ENCODE peak calls at places on chromosomes 4 and X, in ten cellular contexts. One of them, this sample, is unnamed.
A peak's percentile ranks its signal among the peaks of the same experiment; 100 is the strongest.

GRCh38 chr4:150828159-150828558 is 186.9 kb downstream of the LRBA start:
- DNase-seq in glomerular endothelial cell: no peak
- DNase-seq in mucosa of descending colon: peak; percentile 19
- DNase-seq in A172: no peak
- DNase-seq in stimulated activated CD8-positive, alpha-beta memory T cell treated with anti-CD3 and anti-CD28 coated beads, Interleukin-7, amount 100 ng/mL, for 1 hour: peak; percentile 9
- DNase-seq in pancreas: no peak
- DNase-seq in NCI-H82: no peak
- DNase-seq in activated CD4-positive, CD25-positive, alpha-beta regulatory T cell treated with anti-CD3 and anti-CD28 coated beads, Interleukin-2, amount 50 U/mL, for 72 hours: peak; percentile 36
- DNase-seq in HEK293T: no peak
- DNase-seq in cardiac muscle cell: no peak
- DNase-seq in this sample: no peak

GRCh38 chr4:121358473-121358872 is 22.3 kb downstream of the QRFPR start:
- DNase-seq in glomerular endothelial cell: no peak
- DNase-seq in mucosa of descending colon: no peak
- DNase-seq in A172: peak; percentile 68
- DNase-seq in stimulated activated CD8-positive, alpha-beta memory T cell treated with anti-CD3 and anti-CD28 coated beads, Interleukin-7, amount 100 ng/mL, for 1 hour: no peak
- DNase-seq in pancreas: no peak
- DNase-seq in NCI-H82: no peak
- DNase-seq in activated CD4-positive, CD25-positive, alpha-beta regulatory T cell treated with anti-CD3 and anti-CD28 coated beads, Interleukin-2, amount 50 U/mL, for 72 hours: no peak
- DNase-seq in HEK293T: no peak
- DNase-seq in cardiac muscle cell: peak; percentile 76
- DNase-seq in this sample: no peak

GRCh38 chr4:183905593-183906485 is 732 bp downstream of the STOX2 start:
- DNase-seq in glomerular endothelial cell: no peak
- DNase-seq in mucosa of descending colon: peak; percentile 32
- DNase-seq in A172: peak; percentile 7
- DNase-seq in stimulated activated CD8-positive, alpha-beta memory T cell treated with anti-CD3 and anti-CD28 coated beads, Interleukin-7, amount 100 ng/mL, for 1 hour: no peak
- DNase-seq in pancreas: peak; percentile 75
- DNase-seq in NCI-H82: peak; percentile 40
- DNase-seq in activated CD4-positive, CD25-positive, alpha-beta regulatory T cell treated with anti-CD3 and anti-CD28 coated beads, Interleukin-2, amount 50 U/mL, for 72 hours: no peak
- DNase-seq in HEK293T: peak; percentile 27
- DNase-seq in cardiac muscle cell: peak; percentile 46
- DNase-seq in this sample: peak; percentile 65

GRCh38 chr4:121454251-121454979 is 73.6 kb upstream of the QRFPR start:
- DNase-seq in glomerular endothelial cell: no peak
- DNase-seq in mucosa of descending colon: no peak
- DNase-seq in A172: no peak
- DNase-seq in stimulated activated CD8-positive, alpha-beta memory T cell treated with anti-CD3 and anti-CD28 coated beads, Interleukin-7, amount 100 ng/mL, for 1 hour: no peak
- DNase-seq in pancreas: no peak
- DNase-seq in NCI-H82: no peak
- DNase-seq in activated CD4-positive, CD25-positive, alpha-beta regulatory T cell treated with anti-CD3 and anti-CD28 coated beads, Interleukin-2, amount 50 U/mL, for 72 hours: no peak
- DNase-seq in HEK293T: no peak
- DNase-seq in cardiac muscle cell: no peak
- DNase-seq in this sample: no peak

GRCh38 chr4:168848112-168848511 is 161.9 kb downstream of the CBR4 start:
- DNase-seq in glomerular endothelial cell: no peak
- DNase-seq in mucosa of descending colon: no peak
- DNase-seq in A172: peak; percentile 11
- DNase-seq in stimulated activated CD8-positive, alpha-beta memory T cell treated with anti-CD3 and anti-CD28 coated beads, Interleukin-7, amount 100 ng/mL, for 1 hour: no peak
- DNase-seq in pancreas: no peak
- DNase-seq in NCI-H82: no peak
- DNase-seq in activated CD4-positive, CD25-positive, alpha-beta regulatory T cell treated with anti-CD3 and anti-CD28 coated beads, Interleukin-2, amount 50 U/mL, for 72 hours: no peak
- DNase-seq in HEK293T: no peak
- DNase-seq in cardiac muscle cell: peak; percentile 53
- DNase-seq in this sample: no peak

GRCh38 chr4:11263208-11263607 is 165.5 kb downstream of the HS3ST1 start:
- DNase-seq in glomerular endothelial cell: no peak
- DNase-seq in mucosa of descending colon: no peak
- DNase-seq in A172: no peak
- DNase-seq in stimulated activated CD8-positive, alpha-beta memory T cell treated with anti-CD3 and anti-CD28 coated beads, Interleukin-7, amount 100 ng/mL, for 1 hour: no peak
- DNase-seq in pancreas: no peak
- DNase-seq in NCI-H82: no peak
- DNase-seq in activated CD4-positive, CD25-positive, alpha-beta regulatory T cell treated with anti-CD3 and anti-CD28 coated beads, Interleukin-2, amount 50 U/mL, for 72 hours: no peak
- DNase-seq in HEK293T: no peak
- DNase-seq in cardiac muscle cell: no peak
- DNase-seq in this sample: no peak

GRCh38 chr4:56297801-56298200 is 89.5 kb downstream of the AASDH start:
- DNase-seq in glomerular endothelial cell: no peak
- DNase-seq in mucosa of descending colon: no peak
- DNase-seq in A172: no peak
- DNase-seq in stimulated activated CD8-positive, alpha-beta memory T cell treated with anti-CD3 and anti-CD28 coated beads, Interleukin-7, amount 100 ng/mL, for 1 hour: no peak
- DNase-seq in pancreas: no peak
- DNase-seq in NCI-H82: no peak
- DNase-seq in activated CD4-positive, CD25-positive, alpha-beta regulatory T cell treated with anti-CD3 and anti-CD28 coated beads, Interleukin-2, amount 50 U/mL, for 72 hours: no peak
- DNase-seq in HEK293T: no peak
- DNase-seq in cardiac muscle cell: no peak
- DNase-seq in this sample: no peak

GRCh38 chr4:4502694-4503311 is 39.0 kb downstream of the STX18 start:
- DNase-seq in glomerular endothelial cell: no peak
- DNase-seq in mucosa of descending colon: no peak
- DNase-seq in A172: peak; percentile 39
- DNase-seq in stimulated activated CD8-positive, alpha-beta memory T cell treated with anti-CD3 and anti-CD28 coated beads, Interleukin-7, amount 100 ng/mL, for 1 hour: no peak
- DNase-seq in pancreas: no peak
- DNase-seq in NCI-H82: no peak
- DNase-seq in activated CD4-positive, CD25-positive, alpha-beta regulatory T cell treated with anti-CD3 and anti-CD28 coated beads, Interleukin-2, amount 50 U/mL, for 72 hours: no peak
- DNase-seq in HEK293T: peak; percentile 18
- DNase-seq in cardiac muscle cell: peak; percentile 66
- DNase-seq in this sample: no peak

GRCh38 chrX:150828785-150829184 is 69.7 kb downstream of the CD99L2 start:
- DNase-seq in glomerular endothelial cell: no peak
- DNase-seq in mucosa of descending colon: no peak
- DNase-seq in A172: no peak
- DNase-seq in stimulated activated CD8-positive, alpha-beta memory T cell treated with anti-CD3 and anti-CD28 coated beads, Interleukin-7, amount 100 ng/mL, for 1 hour: no peak
- DNase-seq in pancreas: no peak
- DNase-seq in NCI-H82: no peak
- DNase-seq in activated CD4-positive, CD25-positive, alpha-beta regulatory T cell treated with anti-CD3 and anti-CD28 coated beads, Interleukin-2, amount 50 U/mL, for 72 hours: no peak
- DNase-seq in HEK293T: no peak
- DNase-seq in cardiac muscle cell: no peak
- DNase-seq in this sample: no peak

GRCh38 chr4:23881052-23881501 is 8.8 kb downstream of the PPARGC1A start:
- DNase-seq in glomerular endothelial cell: no peak
- DNase-seq in mucosa of descending colon: no peak
- DNase-seq in A172: peak; percentile 41
- DNase-seq in stimulated activated CD8-positive, alpha-beta memory T cell treated with anti-CD3 and anti-CD28 coated beads, Interleukin-7, amount 100 ng/mL, for 1 hour: no peak
- DNase-seq in pancreas: no peak
- DNase-seq in NCI-H82: no peak
- DNase-seq in activated CD4-positive, CD25-positive, alpha-beta regulatory T cell treated with anti-CD3 and anti-CD28 coated beads, Interleukin-2, amount 50 U/mL, for 72 hours: no peak
- DNase-seq in HEK293T: no peak
- DNase-seq in cardiac muscle cell: peak; percentile 56
- DNase-seq in this sample: no peak

GRCh38 chrX:148940411-148940996 is 440.1 kb downstream of the AFF2 start:
- DNase-seq in glomerular endothelial cell: no peak
- DNase-seq in mucosa of descending colon: no peak
- DNase-seq in A172: no peak
- DNase-seq in stimulated activated CD8-positive, alpha-beta memory T cell treated with anti-CD3 and anti-CD28 coated beads, Interleukin-7, amount 100 ng/mL, for 1 hour: no peak
- DNase-seq in pancreas: no peak
- DNase-seq in NCI-H82: no peak
- DNase-seq in activated CD4-positive, CD25-positive, alpha-beta regulatory T cell treated with anti-CD3 and anti-CD28 coated beads, Interleukin-2, amount 50 U/mL, for 72 hours: no peak
- DNase-seq in HEK293T: no peak
- DNase-seq in cardiac muscle cell: peak; percentile 67
- DNase-seq in this sample: no peak

GRCh38 chr4:1851575-1852415 is 4.2 kb downstream of the LETM1 start:
- DNase-seq in glomerular endothelial cell: no peak
- DNase-seq in mucosa of descending colon: peak; percentile 37
- DNase-seq in A172: no peak
- DNase-seq in stimulated activated CD8-positive, alpha-beta memory T cell treated with anti-CD3 and anti-CD28 coated beads, Interleukin-7, amount 100 ng/mL, for 1 hour: no peak
- DNase-seq in pancreas: no peak
- DNase-seq in NCI-H82: no peak
- DNase-seq in activated CD4-positive, CD25-positive, alpha-beta regulatory T cell treated with anti-CD3 and anti-CD28 coated beads, Interleukin-2, amount 50 U/mL, for 72 hours: no peak
- DNase-seq in HEK293T: no peak
- DNase-seq in cardiac muscle cell: peak; percentile 13
- DNase-seq in this sample: peak; percentile 65

GRCh38 chrX:13649823-13650222 is 3.1 kb upstream of the TCEANC start:
- DNase-seq in glomerular endothelial cell: no peak
- DNase-seq in mucosa of descending colon: no peak
- DNase-seq in A172: no peak
- DNase-seq in stimulated activated CD8-positive, alpha-beta memory T cell treated with anti-CD3 and anti-CD28 coated beads, Interleukin-7, amount 100 ng/mL, for 1 hour: no peak
- DNase-seq in pancreas: no peak
- DNase-seq in NCI-H82: no peak
- DNase-seq in activated CD4-positive, CD25-positive, alpha-beta regulatory T cell treated with anti-CD3 and anti-CD28 coated beads, Interleukin-2, amount 50 U/mL, for 72 hours: no peak
- DNase-seq in HEK293T: no peak
- DNase-seq in cardiac muscle cell: no peak
- DNase-seq in this sample: no peak

GRCh38 chr4:84085986-84086385 is 413.1 kb downstream of the NKX6-1 start:
- DNase-seq in glomerular endothelial cell: no peak
- DNase-seq in mucosa of descending colon: no peak
- DNase-seq in A172: no peak
- DNase-seq in stimulated activated CD8-positive, alpha-beta memory T cell treated with anti-CD3 and anti-CD28 coated beads, Interleukin-7, amount 100 ng/mL, for 1 hour: no peak
- DNase-seq in pancreas: no peak
- DNase-seq in NCI-H82: peak; percentile 97
- DNase-seq in activated CD4-positive, CD25-positive, alpha-beta regulatory T cell treated with anti-CD3 and anti-CD28 coated beads, Interleukin-2, amount 50 U/mL, for 72 hours: no peak
- DNase-seq in HEK293T: no peak
- DNase-seq in cardiac muscle cell: no peak
- DNase-seq in this sample: no peak

GRCh38 chr4:110198472-110199419 is at the start of gene ELOVL6:
- DNase-seq in glomerular endothelial cell: no peak
- DNase-seq in mucosa of descending colon: peak; percentile 75
- DNase-seq in A172: peak; percentile 64
- DNase-seq in stimulated activated CD8-positive, alpha-beta memory T cell treated with anti-CD3 and anti-CD28 coated beads, Interleukin-7, amount 100 ng/mL, for 1 hour: no peak
- DNase-seq in pancreas: peak; percentile 62
- DNase-seq in NCI-H82: peak; percentile 89
- DNase-seq in activated CD4-positive, CD25-positive, alpha-beta regulatory T cell treated with anti-CD3 and anti-CD28 coated beads, Interleukin-2, amount 50 U/mL, for 72 hours: no peak
- DNase-seq in HEK293T: peak; percentile 67
- DNase-seq in cardiac muscle cell: peak; percentile 90
- DNase-seq in this sample: peak; percentile 93

GRCh38 chrX:153102436-153102835 is 30.2 kb downstream of the PNMA6A start:
- DNase-seq in glomerular endothelial cell: no peak
- DNase-seq in mucosa of descending colon: no peak
- DNase-seq in A172: no peak
- DNase-seq in stimulated activated CD8-positive, alpha-beta memory T cell treated with anti-CD3 and anti-CD28 coated beads, Interleukin-7, amount 100 ng/mL, for 1 hour: no peak
- DNase-seq in pancreas: no peak
- DNase-seq in NCI-H82: no peak
- DNase-seq in activated CD4-positive, CD25-positive, alpha-beta regulatory T cell treated with anti-CD3 and anti-CD28 coated beads, Interleukin-2, amount 50 U/mL, for 72 hours: no peak
- DNase-seq in HEK293T: no peak
- DNase-seq in cardiac muscle cell: no peak
- DNase-seq in this sample: no peak

GRCh38 chr4:118282692-118283091 is 70.1 kb downstream of the PRSS12 start:
- DNase-seq in glomerular endothelial cell: no peak
- DNase-seq in mucosa of descending colon: no peak
- DNase-seq in A172: no peak
- DNase-seq in stimulated activated CD8-positive, alpha-beta memory T cell treated with anti-CD3 and anti-CD28 coated beads, Interleukin-7, amount 100 ng/mL, for 1 hour: no peak
- DNase-seq in pancreas: no peak
- DNase-seq in NCI-H82: peak; percentile 42
- DNase-seq in activated CD4-positive, CD25-positive, alpha-beta regulatory T cell treated with anti-CD3 and anti-CD28 coated beads, Interleukin-2, amount 50 U/mL, for 72 hours: no peak
- DNase-seq in HEK293T: no peak
- DNase-seq in cardiac muscle cell: peak; percentile 64
- DNase-seq in this sample: peak; percentile 71

GRCh38 chrX:13123857-13124345 is 79.5 kb upstream of the FAM9C start:
- DNase-seq in glomerular endothelial cell: no peak
- DNase-seq in mucosa of descending colon: no peak
- DNase-seq in A172: no peak
- DNase-seq in stimulated activated CD8-positive, alpha-beta memory T cell treated with anti-CD3 and anti-CD28 coated beads, Interleukin-7, amount 100 ng/mL, for 1 hour: no peak
- DNase-seq in pancreas: no peak
- DNase-seq in NCI-H82: no peak
- DNase-seq in activated CD4-positive, CD25-positive, alpha-beta regulatory T cell treated with anti-CD3 and anti-CD28 coated beads, Interleukin-2, amount 50 U/mL, for 72 hours: no peak
- DNase-seq in HEK293T: no peak
- DNase-seq in cardiac muscle cell: peak; percentile 35
- DNase-seq in this sample: no peak